ENCODE peak calls at places on chromosomes 2 and 18, in eight cellular contexts. O is GM04503; Q is A172; K is AML-193; D is Daoy; T is activated CD4-positive, CD25-positive, alpha-beta regulatory T cell; E is M059J; S is T-helper 9 cell. Y is an unnamed sample.

GRCh38 chr2:186347472-186347871 is 138.6 kb upstream of the ZC3H15 start:
- DNase-seq in O (no peak), Q (peak; percentile 3), K (no peak), D (no peak), T (no peak), E (peak; percentile 39), S (no peak), Y (no peak)

GRCh38 chr2:28608061-28608828 is 112.4 kb downstream of the PLB1 start:
- DNase-seq in O (no peak), Q (no peak), K (no peak), D (no peak), T (no peak), E (no peak), S (no peak), Y (no peak)

GRCh38 chr2:128748336-128748735 is 429.7 kb upstream of the HS6ST1 start:
- DNase-seq in O (no peak), Q (no peak), K (no peak), D (no peak), T (no peak), E (no peak), S (no peak), Y (no peak)

GRCh38 chr2:70686577-70687460 is 81.2 kb downstream of the ADD2 start:
- DNase-seq in O (peak; percentile 61), Q (peak; percentile 95), K (peak; percentile 72), D (peak; percentile 83), T (no peak), E (peak; percentile 75), S (no peak), Y (no peak)

GRCh38 chr18:7467708-7468466 is 99.2 kb upstream of the PTPRM start:
- DNase-seq in O (no peak), Q (peak; percentile 28), K (no peak), D (peak; percentile 33), T (no peak), E (peak; percentile 68), S (no peak), Y (no peak)

GRCh38 chr2:18268400-18268799 is 292.1 kb downstream of the RDH14 start:
- DNase-seq in O (no peak), Q (peak; percentile 4), K (no peak), D (no peak), T (no peak), E (peak; percentile 50), S (no peak), Y (no peak)

GRCh38 chr18:25244170-25244569 is 107.8 kb downstream of the ZNF521 start:
- DNase-seq in O (no peak), Q (no peak), K (no peak), D (no peak), T (no peak), E (no peak), S (no peak), Y (no peak)

GRCh38 chr2:26562811-26563645 is 78.1 kb downstream of the CIB4 start:
- DNase-seq in O (no peak), Q (peak; percentile 70), K (no peak), D (peak; percentile 84), T (no peak), E (peak; percentile 72), S (no peak), Y (peak; percentile 37)

GRCh38 chr2:189394525-189394924 is 46.7 kb upstream of the WDR75 start:
- DNase-seq in O (no peak), Q (no peak), K (no peak), D (no peak), T (no peak), E (no peak), S (no peak), Y (no peak)

GRCh38 chr2:153870308-153870707 is 1.4 kb upstream of the GALNT13 start:
- DNase-seq in O (no peak), Q (peak; percentile 11), K (no peak), D (no peak), T (no peak), E (no peak), S (no peak), Y (no peak)

GRCh38 chr2:3536682-3537632 is 17.6 kb upstream of the ADI1 start:
- DNase-seq in O (no peak), Q (peak; percentile 61), K (peak; percentile 37), D (peak; percentile 71), T (no peak), E (peak; percentile 53), S (no peak), Y (no peak)

GRCh38 chr2:239779592-239779983 is 245.6 kb downstream of the NDUFA10 start:
- DNase-seq in O (no peak), Q (no peak), K (no peak), D (no peak), T (no peak), E (no peak), S (no peak), Y (no peak)

GRCh38 chr2:235204923-235205322 is 253.1 kb downstream of the SH3BP4 start:
- DNase-seq in O (peak; percentile 35), Q (no peak), K (no peak), D (no peak), T (no peak), E (peak; percentile 21), S (no peak), Y (no peak)

GRCh38 chr2:42932271-42933151 is 140.1 kb upstream of the HAAO start:
- DNase-seq in O (no peak), Q (no peak), K (no peak), D (no peak), T (no peak), E (no peak), S (no peak), Y (no peak)

GRCh38 chr2:162233197-162233596 is 10.0 kb downstream of the FAP start:
- DNase-seq in O (peak; percentile 79), Q (peak; percentile 59), K (peak; percentile 96), D (no peak), T (no peak), E (peak; percentile 91), S (no peak), Y (no peak)

GRCh38 chr2:42084231-42084671 is 36.4 kb downstream of the PKDCC start:
- DNase-seq in O (no peak), Q (peak; percentile 68), K (no peak), D (peak; percentile 42), T (no peak), E (peak; percentile 93), S (no peak), Y (no peak)

Y was measured in kidney epithelial cell.